ENCODE peak calls at places on chromosome 3, in four cellular contexts. K, L, B and J are unnamed samples.

GRCh38 chr3:46097691-46098241 is 70.5 kb upstream of the XCR1 start:
- DNase-seq in B (peak; percentile 64), L (no peak), K (no peak), J (no peak)

GRCh38 chr3:186643493-186643892 is 3.3 kb downstream of the FETUB start:
- DNase-seq in K (peak; percentile 30), B (no peak), L (no peak), J (no peak)

GRCh38 chr3:169323580-169324453 is 339.7 kb downstream of the MECOM start:
- DNase-seq in B (no peak), K (peak; percentile 7), L (no peak), J (no peak)

GRCh38 chr3:51610708-51611107 is 60.3 kb upstream of the TEX264 start:
- DNase-seq in L (no peak), K (no peak), B (no peak), J (no peak)

GRCh38 chr3:127796045-127796720 is 26.1 kb downstream of the MGLL start:
- DNase-seq in B (peak; percentile 16), L (no peak), K (no peak), J (no peak)

GRCh38 chr3:28013864-28014473 is 227.4 kb upstream of the CMC1 start:
- DNase-seq in B (no peak), K (no peak), L (no peak), J (no peak)

GRCh38 chr3:108420926-108421325 is 89.5 kb downstream of the MYH15 start:
- DNase-seq in L (no peak), B (no peak), K (no peak), J (no peak)

GRCh38 chr3:44968447-44968858 is 7.5 kb downstream of the ZDHHC3 start:
- DNase-seq in K (no peak), L (no peak), B (no peak), J (no peak)

GRCh38 chr3:112027839-112028238 is 6.7 kb upstream of the TMPRSS7 start:
- DNase-seq in K (no peak), L (no peak), B (no peak), J (no peak)

GRCh38 chr3:88075061-88075460 is 16.0 kb downstream of the ZNF654 start:
- DNase-seq in L (no peak), B (no peak), K (no peak), J (no peak)

GRCh38 chr3:127672429-127673190 is at the start of gene ABTB1:
- DNase-seq in B (peak; percentile 71), L (peak; percentile 85), K (peak; percentile 86), J (peak; percentile 90)